ENCODE peak calls at places on chromosomes 16 and 17, in ten cellular contexts. Z, M, K, X, Q, A, C, I, R and Y are unnamed samples.

GRCh38 chr17:43676471-43676870 is 14.7 kb upstream of the MEOX1 start:
- DNase-seq in C (no peak), M (no peak), Z (no peak), A (peak), K (peak), X (no peak), Q (no peak), R (no peak), I (no peak), Y (no peak)

GRCh38 chr16:81455720-81456494 is 11.3 kb downstream of the CMIP start:
- DNase-seq in C (no peak), K (no peak), I (no peak), Z (no peak), R (no peak), X (no peak), A (peak), M (no peak), Q (no peak), Y (no peak)

GRCh38 chr16:22814330-22815105 is 556 bp downstream of the HS3ST2 start:
- DNase-seq in M (no peak), A (peak), I (no peak), Q (no peak), R (no peak), C (no peak), K (no peak), Z (no peak), X (no peak), Y (peak)

GRCh38 chr16:85352221-85352620 is 239.9 kb upstream of the CIBAR2 start:
- DNase-seq in Q (no peak), I (no peak), Z (no peak), A (no peak), R (no peak), K (no peak), C (no peak), X (no peak), M (no peak), Y (no peak)

GRCh38 chr17:16467886-16468285 is 24.1 kb downstream of the LRRC75A start:
- DNase-seq in A (no peak), M (no peak), Q (no peak), K (no peak), X (no peak), Z (no peak), I (no peak), R (no peak), C (no peak), Y (no peak)

GRCh38 chr17:81386646-81387234 is 8.5 kb upstream of the BAHCC1 start:
- DNase-seq in C (no peak), A (peak), K (no peak), I (no peak), Q (peak), Z (peak), R (peak), X (no peak), M (no peak), Y (peak)

GRCh38 chr17:41730479-41730878 is 4.0 kb downstream of the HAP1 start:
- DNase-seq in K (no peak), R (no peak), X (no peak), Z (no peak), A (no peak), I (no peak), M (no peak), Q (no peak), C (no peak), Y (no peak)

GRCh38 chr16:87195190-87195589 is 122.0 kb downstream of the C16orf95 start:
- DNase-seq in R (no peak), C (no peak), X (no peak), A (no peak), M (no peak), Q (no peak), Z (no peak), K (no peak), I (no peak), Y (no peak)

GRCh38 chr17:17926840-17927449 is 45.3 kb downstream of the TOM1L2 start:
- DNase-seq in K (no peak), Q (no peak), A (no peak), M (no peak), I (no peak), C (no peak), R (no peak), Z (no peak), X (no peak), Y (no peak)

GRCh38 chr16:77212736-77213541 is 13.7 kb downstream of the SYCE1L start:
- DNase-seq in Q (peak), C (peak), X (peak), M (no peak), A (peak), K (no peak), Z (peak), I (no peak), R (peak), Y (peak)

GRCh38 chr17:75173526-75173925 is 9.2 kb downstream of the SUMO2 start:
- DNase-seq in R (no peak), I (no peak), K (no peak), Z (no peak), M (no peak), C (no peak), X (no peak), Q (no peak), A (no peak), Y (no peak)

GRCh38 chr17:48440660-48441059 is 10.6 kb upstream of the SKAP1 start:
- DNase-seq in R (no peak), C (no peak), I (no peak), A (no peak), K (no peak), Q (no peak), X (no peak), Z (no peak), M (no peak), Y (no peak)

GRCh38 chr16:52993179-52993578 is 59.5 kb downstream of the CHD9NB start:
- DNase-seq in C (no peak), X (no peak), K (no peak), Z (no peak), R (no peak), Q (no peak), A (peak), M (no peak), I (no peak), Y (no peak)

GRCh38 chr16:2205104-2205966 is at the start of gene MLST8:
- DNase-seq in Z (peak), Q (peak), X (peak), K (peak), C (peak), A (peak), I (peak), M (peak), R (peak), Y (peak)

GRCh38 chr16:66706506-66706880 is 9.9 kb upstream of the CMTM4 start:
- DNase-seq in C (no peak), M (no peak), A (peak), Q (no peak), I (no peak), K (no peak), X (no peak), R (no peak), Z (no peak), Y (no peak)

GRCh38 chr16:72198021-72198420 is 26.1 kb upstream of the PMFBP1 start:
- DNase-seq in A (no peak), I (no peak), X (no peak), M (peak), K (no peak), R (no peak), Q (no peak), Z (no peak), C (peak), Y (peak)

GRCh38 chr17:80519091-80519781 is 25.4 kb upstream of the RPTOR start:
- DNase-seq in R (no peak), A (no peak), K (no peak), M (no peak), C (no peak), Q (no peak), Z (no peak), I (no peak), X (no peak), Y (no peak)

GRCh38 chr16:8088820-8089338 is 501.4 kb downstream of the TMEM114 start:
- DNase-seq in A (no peak), K (no peak), Q (no peak), X (no peak), Z (no peak), R (no peak), I (no peak), M (no peak), C (no peak), Y (no peak)

GRCh38 chr17:80663783-80664206 is 119.2 kb downstream of the RPTOR start:
- DNase-seq in A (peak), M (no peak), I (no peak), R (no peak), K (no peak), C (no peak), Q (no peak), X (peak), Z (no peak), Y (no peak)

GRCh38 chr16:4376126-4376819 is 4.6 kb downstream of the VASN start:
- DNase-seq in C (peak), Q (peak), R (peak), K (no peak), X (no peak), I (peak), M (no peak), Z (no peak), A (no peak), Y (peak)

GRCh38 chr17:78133971-78134898 is 3.7 kb downstream of the TMC8 start:
- DNase-seq in Z (peak), R (peak), A (peak), C (no peak), Q (peak), M (no peak), X (peak), I (no peak), K (peak), Y (peak)

GRCh38 chr17:82012482-82013295 is 10.0 kb downstream of the CENPX start:
- DNase-seq in A (no peak), R (peak), M (no peak), I (no peak), Q (no peak), X (no peak), Z (no peak), K (no peak), C (no peak), Y (no peak)

GRCh38 chr17:6165806-6166205 is 95.6 kb downstream of the WSCD1 start:
- DNase-seq in M (no peak), X (no peak), I (no peak), R (no peak), Z (no peak), C (no peak), K (no peak), Q (no peak), A (peak), Y (no peak)

GRCh38 chr17:3920940-3921852 is 4.9 kb upstream of the P2RX1 start:
- DNase-seq in K (no peak), M (no peak), C (no peak), Z (no peak), R (no peak), X (no peak), Q (no peak), I (no peak), A (no peak), Y (peak)

GRCh38 chr17:74373838-74374606 is 6.7 kb downstream of the GPR142 start:
- DNase-seq in C (no peak), K (no peak), M (no peak), Q (no peak), X (no peak), I (peak), Z (no peak), A (no peak), R (no peak), Y (no peak)